ENCODE peak calls at places on chromosome 17, in four cellular contexts. One of them, this sample, is unnamed.

GRCh38 chr17:31248986-31249385 is 48.1 kb downstream of the OMG start:
- DNase-seq in H1: no peak
- DNase-seq in GM12878: no peak
- DNase-seq in SK-N-SH: no peak
- DNase-seq in this sample: no peak

GRCh38 chr17:81576621-81577277 is 24.6 kb upstream of the FAAP100 start:
- DNase-seq in GM12878: no peak
- DNase-seq in SK-N-SH: no peak
- DNase-seq in H1: no peak
- DNase-seq in this sample: no peak

GRCh38 chr17:47877368-47878034 is 18.5 kb upstream of the SP2 start:
- DNase-seq in GM12878: no peak
- DNase-seq in H1: no peak
- DNase-seq in SK-N-SH: no peak
- DNase-seq in this sample: peak; percentile 28

GRCh38 chr17:43085489-43085888 is 39.7 kb downstream of the BRCA1 start:
- DNase-seq in SK-N-SH: no peak
- DNase-seq in H1: no peak
- DNase-seq in GM12878: no peak
- DNase-seq in this sample: no peak

GRCh38 chr17:75219815-75220214 is 14.3 kb downstream of the NUP85 start:
- DNase-seq in SK-N-SH: no peak
- DNase-seq in GM12878: no peak
- DNase-seq in H1: no peak
- DNase-seq in this sample: peak; percentile 20

GRCh38 chr17:1298616-1299015 is 19.2 kb downstream of the TRARG1 start:
- DNase-seq in SK-N-SH: no peak
- DNase-seq in GM12878: no peak
- DNase-seq in H1: peak; percentile 73
- DNase-seq in this sample: peak; percentile 36

GRCh38 chr17:9971991-9972390 is 66.9 kb upstream of the RCVRN start:
- DNase-seq in SK-N-SH: peak; percentile 36
- DNase-seq in GM12878: no peak
- DNase-seq in H1: no peak
- DNase-seq in this sample: no peak

GRCh38 chr17:50837980-50838954 is 2.9 kb downstream of the WFIKKN2 start:
- DNase-seq in H1: no peak
- DNase-seq in SK-N-SH: no peak
- DNase-seq in GM12878: no peak
- DNase-seq in this sample: no peak

GRCh38 chr17:69960755-69961154 is 114.3 kb upstream of the KCNJ16 start:
- DNase-seq in GM12878: no peak
- DNase-seq in SK-N-SH: no peak
- DNase-seq in H1: no peak
- DNase-seq in this sample: no peak

GRCh38 chr17:11304568-11304967 is 63.6 kb downstream of the SHISA6 start:
- DNase-seq in GM12878: no peak
- DNase-seq in SK-N-SH: no peak
- DNase-seq in H1: no peak
- DNase-seq in this sample: no peak
- TF ChIP-seq NRF1 in GM12878: no peak
- TF ChIP-seq NRF1 in SK-N-SH: no peak
- TF ChIP-seq NRF1 in H1: no peak
- TF ChIP-seq NRF1 in this sample: no peak

DNA sequence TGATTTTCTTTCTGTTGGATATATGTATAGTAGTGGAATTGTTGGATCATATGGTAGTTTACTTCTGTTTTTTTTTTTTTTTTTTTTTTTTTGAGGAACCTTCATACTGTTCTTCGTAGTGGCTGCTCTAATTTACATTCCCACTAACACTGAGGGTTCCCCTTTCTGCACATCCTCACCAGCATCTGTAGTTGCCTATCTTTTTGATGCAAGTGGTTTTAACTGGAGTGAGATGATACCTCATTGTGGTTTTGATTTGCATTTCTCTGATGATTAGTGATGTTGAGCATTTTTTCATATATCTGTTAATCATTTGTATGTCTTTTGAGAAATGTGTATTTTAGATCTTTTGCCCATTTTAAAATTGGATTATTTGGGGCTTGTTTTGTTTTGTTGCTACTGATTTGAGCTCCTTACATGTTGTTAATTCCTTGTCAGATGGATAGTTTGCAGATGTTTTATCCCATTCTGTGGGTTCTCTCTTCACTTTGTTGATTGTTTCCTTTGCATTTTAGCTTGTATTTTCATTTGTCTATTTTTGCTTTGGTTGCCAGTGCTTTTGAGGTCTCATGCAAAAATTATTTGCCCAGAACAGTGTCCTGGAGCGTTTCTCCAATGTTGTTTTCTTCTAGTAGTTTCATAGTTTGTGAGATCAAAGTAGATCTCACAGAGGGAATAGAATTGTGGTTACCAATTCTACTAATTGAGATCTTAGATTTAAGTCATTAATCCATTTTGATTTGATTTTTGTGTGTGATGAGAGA is 25.0 kb upstream of the BCAS3 start:
- DNase-seq in H1: no peak
- DNase-seq in GM12878: peak; percentile 52
- DNase-seq in SK-N-SH: no peak
- DNase-seq in this sample: no peak
- TF ChIP-seq NRF1 in H1: no peak
- TF ChIP-seq NRF1 in GM12878: no peak
- TF ChIP-seq NRF1 in SK-N-SH: no peak
- TF ChIP-seq NRF1 in this sample: no peak

DNA sequence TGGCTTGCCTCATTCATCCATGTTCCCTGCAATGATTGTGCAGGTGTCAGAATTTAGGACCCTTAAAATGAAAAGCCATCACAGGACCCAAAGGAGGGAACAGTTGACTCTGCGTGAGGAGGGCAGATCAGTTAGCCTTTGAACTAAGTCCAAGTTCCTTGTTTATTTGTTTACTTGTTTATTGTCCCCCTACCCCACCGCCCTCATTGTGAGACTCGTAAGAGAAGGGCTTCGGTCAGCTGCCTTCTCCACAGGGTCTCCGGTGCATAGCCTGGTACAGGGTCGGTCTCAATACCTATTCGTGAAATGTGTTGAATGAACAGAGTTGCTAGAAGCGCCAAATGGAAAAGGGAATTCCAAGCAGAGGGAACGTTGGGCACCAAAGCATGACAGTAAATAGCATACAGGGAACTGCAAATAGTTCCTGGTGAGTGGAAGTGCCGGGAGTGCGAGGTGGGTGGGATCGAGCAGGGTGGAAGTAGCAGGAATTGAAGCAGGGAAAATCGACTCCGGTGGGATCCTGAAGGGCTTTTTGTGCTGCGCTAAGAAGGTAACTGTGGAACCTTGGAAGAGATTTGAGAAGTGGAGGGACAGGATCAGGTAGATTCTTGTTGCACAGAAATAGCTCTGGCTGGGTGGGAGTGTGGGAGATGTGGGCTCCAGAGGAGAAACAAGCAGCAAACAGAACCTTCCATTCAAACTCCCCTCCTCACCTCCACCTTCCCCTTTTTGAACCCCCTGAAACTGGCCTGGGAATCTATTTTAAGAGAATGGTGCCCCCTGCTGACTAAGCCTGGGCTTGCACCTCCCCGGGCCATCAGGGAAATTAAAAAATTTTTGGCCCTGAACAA is 12.7 kb downstream of the SLC35B1 start:
- DNase-seq in GM12878: no peak
- DNase-seq in SK-N-SH: peak; percentile 82
- DNase-seq in H1: peak; percentile 90
- DNase-seq in this sample: peak; percentile 60
- TF ChIP-seq NRF1 in GM12878: no peak
- TF ChIP-seq NRF1 in SK-N-SH: no peak
- TF ChIP-seq NRF1 in H1: no peak
- TF ChIP-seq NRF1 in this sample: no peak

GRCh38 chr17:73720187-73720834 is 76.1 kb upstream of the SDK2 start:
- DNase-seq in H1: no peak
- DNase-seq in GM12878: no peak
- DNase-seq in SK-N-SH: no peak
- DNase-seq in this sample: no peak
- TF ChIP-seq NRF1 in H1: no peak
- TF ChIP-seq NRF1 in GM12878: no peak
- TF ChIP-seq NRF1 in SK-N-SH: no peak
- TF ChIP-seq NRF1 in this sample: no peak

GRCh38 chr17:67054011-67054591 is 9.7 kb downstream of the CACNG1 start:
- DNase-seq in GM12878: no peak
- DNase-seq in SK-N-SH: no peak
- DNase-seq in H1: no peak
- DNase-seq in this sample: no peak

GRCh38 chr17:67051837-67052236 is 7.5 kb downstream of the CACNG1 start:
- DNase-seq in GM12878: no peak
- DNase-seq in H1: no peak
- DNase-seq in SK-N-SH: no peak
- DNase-seq in this sample: no peak

GRCh38 chr17:67053438-67054000 is 9.2 kb downstream of the CACNG1 start:
- DNase-seq in GM12878: no peak
- DNase-seq in SK-N-SH: peak; percentile 30
- DNase-seq in H1: no peak
- DNase-seq in this sample: no peak

GRCh38 chr17:67054608-67055007 is 10.3 kb downstream of the CACNG1 start:
- DNase-seq in GM12878: no peak
- DNase-seq in H1: no peak
- DNase-seq in SK-N-SH: no peak
- DNase-seq in this sample: no peak

GRCh38 chr17:67052720-67053437 is 8.5 kb downstream of the CACNG1 start:
- DNase-seq in H1: no peak
- DNase-seq in SK-N-SH: no peak
- DNase-seq in GM12878: no peak
- DNase-seq in this sample: no peak
- TF ChIP-seq NRF1 in H1: no peak
- TF ChIP-seq NRF1 in SK-N-SH: no peak
- TF ChIP-seq NRF1 in GM12878: no peak
- TF ChIP-seq NRF1 in this sample: no peak

GRCh38 chr17:45907720-45908395 is 13.5 kb downstream of the MAPT start:
- DNase-seq in SK-N-SH: no peak
- DNase-seq in GM12878: no peak
- DNase-seq in H1: no peak
- DNase-seq in this sample: no peak
- TF ChIP-seq NRF1 in SK-N-SH: no peak
- TF ChIP-seq NRF1 in GM12878: no peak
- TF ChIP-seq NRF1 in H1: no peak
- TF ChIP-seq NRF1 in this sample: no peak

GRCh38 chr17:57653279-57653678 is 91.8 kb downstream of the CCDC182 start:
- DNase-seq in SK-N-SH: no peak
- DNase-seq in GM12878: no peak
- DNase-seq in H1: no peak
- DNase-seq in this sample: no peak

GRCh38 chr17:57655564-57655963 is 89.5 kb downstream of the CCDC182 start:
- DNase-seq in SK-N-SH: no peak
- DNase-seq in GM12878: no peak
- DNase-seq in H1: no peak
- DNase-seq in this sample: no peak

GRCh38 chr17:57654040-57654775 is 90.9 kb downstream of the CCDC182 start:
- DNase-seq in SK-N-SH: no peak
- DNase-seq in H1: no peak
- DNase-seq in GM12878: no peak
- DNase-seq in this sample: no peak

GRCh38 chr17:57652811-57653210 is 92.3 kb downstream of the CCDC182 start:
- DNase-seq in H1: no peak
- DNase-seq in SK-N-SH: no peak
- DNase-seq in GM12878: no peak
- DNase-seq in this sample: no peak

GRCh38 chr17:57657211-57657610 is 87.9 kb downstream of the CCDC182 start:
- DNase-seq in GM12878: no peak
- DNase-seq in H1: no peak
- DNase-seq in SK-N-SH: no peak
- DNase-seq in this sample: no peak
- TF ChIP-seq NRF1 in GM12878: no peak
- TF ChIP-seq NRF1 in H1: no peak
- TF ChIP-seq NRF1 in SK-N-SH: no peak
- TF ChIP-seq NRF1 in this sample: no peak

This sample was measured in K562.